ENCODE peak calls at places on chromosomes 2 and 18, in four cellular contexts. Z, K, V and Y are unnamed samples. For H3K36me3, the result is how much of the 10 kb centered on the place peaks cover.

GRCh38 chr2:95669441-95669994 is 77.7 kb downstream of the TRIM43 start:
- DNase-seq in Z (no peak), V (no peak), K (no peak), Y (no peak)

GRCh38 chr2:45923701-45924100 is 272.2 kb downstream of the PRKCE start:
- DNase-seq in Z (no peak), K (no peak), V (peak), Y (no peak)

GRCh38 chr2:224520064-224520463 is 65.1 kb downstream of the CUL3 start:
- DNase-seq in K (no peak), V (peak), Z (no peak), Y (no peak)

GRCh38 chr18:74065366-74065765 is 82.3 kb downstream of the FBXO15 start:
- DNase-seq in V (no peak), Z (no peak), K (no peak), Y (no peak)

GRCh38 chr18:46518438-46518837 is 138.6 kb downstream of the LOXHD1 start:
- DNase-seq in Z (no peak), V (no peak), K (no peak), Y (peak)

GRCh38 chr2:64359176-64359891 is 94.6 kb upstream of the LGALSL start:
- DNase-seq in V (peak), K (no peak), Z (no peak), Y (no peak)

GRCh38 chr2:55555977-55556376 is 36.5 kb downstream of the CFAP36 start:
- DNase-seq in V (peak), Z (no peak), K (no peak), Y (no peak)

GRCh38 chr2:179749210-179749609 is 112.2 kb downstream of the ZNF385B start:
- DNase-seq in K (no peak), V (peak), Z (no peak), Y (no peak)

GRCh38 chr2:232525796-232526195 is at the start of gene CHRND:
- DNase-seq in K (no peak), Z (no peak), V (no peak), Y (no peak)

GRCh38 chr18:8401606-8402005 is 207.6 kb upstream of the RAB12 start:
- DNase-seq in K (no peak), Z (no peak), V (no peak), Y (no peak)

GRCh38 chr2:145674705-145675104 is 1154.8 kb upstream of the ZEB2 start:
- DNase-seq in Z (no peak), V (no peak), K (no peak), Y (no peak)

GRCh38 chr2:173354073-173354600 is 535 bp upstream of the CDCA7 start:
- DNase-seq in Z (no peak), K (no peak), V (no peak), Y (no peak)

GRCh38 chr2:218028562-218029348 is 26.0 kb upstream of the TNS1 start:
- DNase-seq in V (no peak), Z (no peak), K (no peak), Y (no peak)

GRCh38 chr18:45548614-45549013 is 66.7 kb upstream of the SLC14A2 start:
- DNase-seq in V (no peak), K (no peak), Z (no peak), Y (no peak)

GRCh38 chr18:12317664-12318333 is 9.8 kb downstream of the TUBB6 start:
- DNase-seq in K (no peak), Z (no peak), V (peak), Y (no peak)

GRCh38 chr18:55219059-55219458 is 259.8 kb upstream of the CCDC68 start:
- DNase-seq in V (no peak), Z (no peak), K (no peak), Y (no peak)

GRCh38 chr18:55214534-55214933 is 255.3 kb upstream of the CCDC68 start:
- DNase-seq in K (no peak), V (no peak), Z (no peak), Y (no peak)

GRCh38 chr18:55214969-55215368 is 255.7 kb upstream of the CCDC68 start:
- DNase-seq in Z (no peak), V (no peak), K (no peak), Y (no peak)

GRCh38 chr18:55213586-55213985 is 254.3 kb upstream of the CCDC68 start:
- DNase-seq in V (no peak), Z (no peak), K (no peak), Y (no peak)
- TF ChIP-seq CTCF in V (no peak), Z (no peak), K (no peak), Y (no peak)

GRCh38 chr2:27772804-27773203 is 1.3 kb downstream of the MRPL33 start:
- DNase-seq in K (no peak), V (no peak), Z (no peak), Y (no peak)

GRCh38 chr2:27773959-27774358 is 2.4 kb downstream of the MRPL33 start:
- DNase-seq in Z (no peak), K (no peak), V (no peak), Y (no peak)

GRCh38 chr2:27779417-27780055 is 8.0 kb downstream of the MRPL33 start:
- DNase-seq in K (no peak), Z (no peak), V (no peak), Y (no peak)

GRCh38 chr2:27776097-27776496 is 4.6 kb downstream of the MRPL33 start:
- DNase-seq in Z (no peak), K (no peak), V (peak), Y (no peak)

GRCh38 chr2:27776696-27777095 is 5.2 kb downstream of the MRPL33 start:
- DNase-seq in V (no peak), K (no peak), Z (no peak), Y (no peak)
- H3K36me3 ChIP-seq in V (under half), K (under half), Z (under half), Y (under half)

GRCh38 chr2:9690716-9691498 is 60.1 kb upstream of the YWHAQ start:
- DNase-seq in V (no peak), Z (no peak), K (no peak), Y (no peak)
- TF ChIP-seq CTCF in V (no peak), Z (no peak), K (no peak), Y (no peak)

DNA sequence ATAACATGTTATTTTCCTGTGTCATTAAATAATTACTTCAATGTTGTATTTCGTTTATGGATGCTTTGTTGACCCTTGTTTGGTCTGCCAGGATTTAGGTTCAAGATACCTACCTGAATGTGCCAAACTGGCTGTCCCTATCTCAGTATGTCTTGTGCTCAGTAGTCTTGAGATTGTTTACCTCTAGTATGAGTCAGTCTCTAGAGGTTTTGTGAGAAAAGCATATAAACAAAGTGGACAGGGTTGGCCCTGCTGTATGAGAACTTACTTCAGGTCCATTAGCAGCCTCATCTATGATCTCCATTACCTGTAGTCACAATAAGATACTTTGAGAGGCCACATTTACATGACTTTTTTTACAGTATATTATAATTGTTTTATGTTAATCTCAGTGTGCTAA is 17.8 kb downstream of the DDX18 start:
- DNase-seq in Z (no peak), V (no peak), K (no peak), Y (no peak)
- H3K36me3 ChIP-seq in Z (under half), V (under half), K (under half), Y (under half)